ENCODE peak calls at places on chromosomes 5 and 9, in seven cellular contexts. B is aorta; F is CD8-positive, alpha-beta T cell; D is psoas muscle; I is left ventricle myocardium inferior; Y is cardiac muscle cell; Q is Peyer's patch. R is an unnamed sample.

GRCh38 chr9:91084896-91085295 is 276.8 kb downstream of the AUH start:
- DNase-seq in B (no peak), Q (no peak), F (no peak), I (no peak), D (no peak), Y (no peak), R (no peak)

GRCh38 chr9:34957492-34958410 is at the start of gene PHF24:
- DNase-seq in I (no peak), Q (no peak), D (no peak), B (peak; percentile 77), F (peak; percentile 18), Y (peak; percentile 67), R (no peak)

GRCh38 chr5:140794594-140795258 is at the start of gene PCDHA2:
- DNase-seq in Q (no peak), B (no peak), Y (peak; percentile 60), D (no peak), F (no peak), I (no peak), R (no peak)

GRCh38 chr5:90590-91547 is 1.1 kb upstream of the PLEKHG4B start:
- DNase-seq in D (no peak), I (no peak), F (no peak), Y (peak; percentile 71), B (peak; percentile 55), Q (no peak), R (no peak)

GRCh38 chr9:93154293-93154903 is 20.3 kb upstream of the NINJ1 start:
- DNase-seq in Q (no peak), B (no peak), F (peak; percentile 36), Y (peak; percentile 74), D (no peak), I (no peak), R (no peak)

GRCh38 chr9:75169623-75170022 is 81.3 kb downstream of the OSTF1 start:
- DNase-seq in D (no peak), Q (no peak), Y (no peak), F (no peak), I (no peak), B (no peak), R (no peak)

GRCh38 chr5:91182763-91183162 is 200.4 kb downstream of the ARRDC3 start:
- DNase-seq in F (no peak), D (peak; percentile 50), Y (no peak), I (no peak), B (no peak), Q (peak; percentile 57), R (no peak)

GRCh38 chr9:11701706-11702105 is 991.5 kb upstream of the TYRP1 start:
- DNase-seq in I (no peak), Y (no peak), F (no peak), Q (no peak), D (no peak), B (no peak), R (no peak)

GRCh38 chr9:27870404-27870803 is 297.1 kb upstream of the C9orf72 start:
- DNase-seq in I (no peak), Q (no peak), F (no peak), D (no peak), B (no peak), Y (no peak), R (peak; percentile 34)

GRCh38 chr5:2203774-2204173 is 321.0 kb upstream of the IRX4 start:
- DNase-seq in Y (no peak), F (no peak), B (no peak), I (no peak), D (no peak), Q (no peak), R (no peak)

GRCh38 chr5:180591249-180591887 is at the start of gene SCGB3A1:
- DNase-seq in I (no peak), Y (no peak), B (no peak), D (no peak), Q (no peak), F (no peak), R (peak; percentile 52)

GRCh38 chr9:131263701-131264100 is 12.6 kb downstream of the FAM78A start:
- DNase-seq in D (no peak), B (no peak), Q (no peak), Y (no peak), F (no peak), I (no peak), R (no peak)

GRCh38 chr5:1734271-1734907 is 65.2 kb downstream of the MRPL36 start:
- DNase-seq in F (no peak), B (peak; percentile 66), Q (no peak), I (no peak), Y (no peak), D (no peak), R (no peak)

GRCh38 chr9:95511952-95512750 is 4.6 kb downstream of the PTCH1 start:
- DNase-seq in D (no peak), Q (no peak), B (no peak), I (no peak), F (no peak), Y (peak; percentile 52), R (no peak)

GRCh38 chr5:176894298-176894697 is 4.8 kb downstream of the HK3 start:
- DNase-seq in I (no peak), F (no peak), Y (no peak), D (no peak), B (peak; percentile 42), Q (no peak), R (peak; percentile 40)

GRCh38 chr9:94805585-94805984 is 79.1 kb downstream of the AOPEP start:
- DNase-seq in Q (peak; percentile 50), B (no peak), D (no peak), I (no peak), Y (no peak), F (no peak), R (no peak)

GRCh38 chr5:141570655-141571054 is 48.1 kb downstream of the DIAPH1 start:
- DNase-seq in F (no peak), B (no peak), Q (no peak), D (no peak), I (no peak), Y (no peak), R (no peak)

GRCh38 chr5:80149161-80149609 is 106.7 kb downstream of the SERINC5 start:
- DNase-seq in F (no peak), I (no peak), Y (no peak), B (no peak), D (no peak), Q (no peak), R (no peak)

GRCh38 chr9:93670208-93671029 is 94.0 kb downstream of the PHF2 start:
- DNase-seq in B (peak; percentile 73), Q (peak; percentile 41), Y (peak; percentile 14), I (peak; percentile 7), D (peak; percentile 3), F (peak; percentile 8), R (peak; percentile 37)

GRCh38 chr5:132376694-132377641 is 7.5 kb downstream of the SLC22A5 start:
- DNase-seq in D (no peak), F (no peak), B (no peak), I (no peak), Q (no peak), Y (no peak), R (no peak)
- H3K4me3 ChIP-seq in D (peak overlapping the region; percentile 3), F (no peak overlapping the region), B (no peak overlapping the region), I (no peak overlapping the region), Q (no peak overlapping the region), Y (no peak overlapping the region), R (no peak overlapping the region)

GRCh38 chr5:17243287-17244063 is 26.0 kb downstream of the BASP1 start:
- DNase-seq in I (no peak), B (no peak), F (no peak), Q (no peak), D (no peak), Y (no peak), R (no peak)
- H3K27ac ChIP-seq in I (no peak overlapping the region), B (no peak overlapping the region), F (no peak overlapping the region), Q (no peak overlapping the region), D (no peak overlapping the region), Y (no peak overlapping the region), R (no peak overlapping the region)

DNA sequence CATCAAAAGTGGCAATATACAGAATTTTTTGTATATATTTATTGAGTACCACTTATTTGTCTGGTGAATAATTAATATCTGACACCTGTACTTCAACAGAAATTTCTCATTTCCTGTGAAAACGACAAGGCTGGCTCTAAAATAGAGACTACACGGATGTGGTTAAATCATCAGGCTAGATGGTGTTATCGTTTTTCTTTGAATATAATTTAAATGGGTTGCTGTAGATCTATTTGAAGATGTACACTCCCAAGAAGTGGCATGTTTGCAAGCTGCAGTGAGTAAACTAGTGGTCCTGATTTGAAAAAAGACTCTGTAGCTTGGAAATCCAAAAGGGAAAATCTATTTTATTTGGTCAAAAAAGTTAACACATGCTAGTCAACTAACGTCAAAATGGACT is 13.9 kb downstream of the ST8SIA4 start:
- DNase-seq in F (no peak), I (no peak), D (no peak), Y (no peak), Q (no peak), B (no peak), R (no peak)
- H3K4me3 ChIP-seq in F (peak overlapping the region; percentile 20), I (peak overlapping the region; percentile 58), D (peak overlapping the region; percentile 47), Y (no peak overlapping the region), Q (no peak overlapping the region), B (no peak overlapping the region), R (no peak overlapping the region)

GRCh38 chr9:129150672-129151211 is 27.3 kb downstream of the IER5L start:
- DNase-seq in D (no peak), Q (no peak), F (no peak), B (no peak), I (no peak), Y (no peak), R (no peak)

GRCh38 chr9:129148463-129149204 is 29.4 kb downstream of the IER5L start:
- DNase-seq in D (no peak), Y (no peak), B (no peak), I (no peak), Q (no peak), F (no peak), R (no peak)

GRCh38 chr9:129149442-129149841 is 28.6 kb downstream of the IER5L start:
- DNase-seq in D (no peak), B (no peak), Y (no peak), Q (no peak), I (no peak), F (no peak), R (no peak)

GRCh38 chr9:129150122-129150521 is 27.9 kb downstream of the IER5L start:
- DNase-seq in B (no peak), Q (no peak), Y (no peak), I (no peak), D (no peak), F (no peak), R (no peak)

DNA sequence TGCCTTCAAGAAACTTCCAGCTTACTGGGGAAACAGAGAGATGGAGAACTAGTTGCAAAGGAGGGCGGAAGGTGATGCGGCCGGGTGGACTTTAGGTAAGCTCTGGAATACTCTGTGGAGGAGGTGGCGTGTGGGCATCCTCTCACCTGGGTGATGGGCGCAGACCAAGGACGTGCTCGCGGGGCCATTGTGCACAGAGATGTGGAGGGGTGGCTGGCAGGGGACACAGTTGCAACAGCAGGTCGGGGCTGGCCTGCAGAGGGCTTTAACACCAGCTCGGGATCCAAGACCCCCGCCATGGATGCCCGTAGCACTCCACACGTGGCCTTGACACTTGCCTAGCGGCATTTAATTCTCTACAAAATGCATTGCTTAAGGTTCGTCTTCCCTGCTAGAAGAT is 26.6 kb downstream of the IER5L start:
- DNase-seq in B (no peak), F (no peak), Y (no peak), Q (no peak), I (no peak), D (no peak), R (no peak)
- H3K27ac ChIP-seq in B (no peak overlapping the region), F (no peak overlapping the region), Y (peak overlapping the region; percentile 54), Q (no peak overlapping the region), I (no peak overlapping the region), D (no peak overlapping the region), R (no peak overlapping the region)